ENCODE peak calls at places on chromosomes 5 and 9, in six cellular contexts. T, Q, B, S, A and X are unnamed samples. For H3K27me3, the result is how much of the 10 kb centered on the place peaks cover.

GRCh38 chr5:34930527-34930844 is 1.1 kb downstream of the DNAJC21 start:
- DNase-seq in B (no peak), T (no peak), S (peak), Q (no peak), A (no peak), X (no peak)

GRCh38 chr9:119216891-119217290 is 152.3 kb downstream of the BRINP1 start:
- DNase-seq in T (no peak), A (peak), B (peak), Q (no peak), S (no peak), X (no peak)

GRCh38 chr5:103602465-103602864 is 39.9 kb upstream of the NUDT12 start:
- DNase-seq in S (no peak), B (no peak), Q (no peak), A (no peak), T (no peak), X (no peak)

GRCh38 chr5:135761746-135762145 is 72.7 kb upstream of the SLC25A48 start:
- DNase-seq in B (no peak), S (no peak), A (no peak), T (no peak), Q (peak), X (no peak)

GRCh38 chr9:111163738-111164399 is 125.6 kb upstream of the LPAR1 start:
- DNase-seq in A (peak), B (no peak), Q (no peak), T (no peak), S (no peak), X (no peak)

GRCh38 chr5:108650997-108651396 is 96.7 kb upstream of the FER start:
- DNase-seq in S (peak), Q (no peak), T (no peak), A (no peak), B (no peak), X (no peak)

GRCh38 chr9:5596173-5596572 is 32.7 kb upstream of the RIC1 start:
- DNase-seq in T (no peak), S (no peak), A (no peak), B (no peak), Q (no peak), X (no peak)

GRCh38 chr5:20113031-20113685 is 125.2 kb upstream of the CDH18 start:
- DNase-seq in T (no peak), A (no peak), S (no peak), Q (no peak), B (no peak), X (no peak)

GRCh38 chr9:94950733-94951590 is 224.5 kb downstream of the AOPEP start:
- DNase-seq in A (no peak), T (no peak), Q (no peak), S (no peak), B (no peak), X (peak)

GRCh38 chr9:129626079-129626943 is at the start of gene NTMT1:
- DNase-seq in B (peak), Q (peak), T (peak), A (peak), S (peak), X (peak)

GRCh38 chr9:129333961-129334743 is 156.1 kb upstream of the IER5L start:
- DNase-seq in S (peak), B (peak), Q (peak), T (no peak), A (peak), X (no peak)

GRCh38 chr9:123825337-123825736 is 104.6 kb downstream of the DENND1A start:
- DNase-seq in T (no peak), A (no peak), S (peak), B (no peak), Q (no peak), X (no peak)

DNA sequence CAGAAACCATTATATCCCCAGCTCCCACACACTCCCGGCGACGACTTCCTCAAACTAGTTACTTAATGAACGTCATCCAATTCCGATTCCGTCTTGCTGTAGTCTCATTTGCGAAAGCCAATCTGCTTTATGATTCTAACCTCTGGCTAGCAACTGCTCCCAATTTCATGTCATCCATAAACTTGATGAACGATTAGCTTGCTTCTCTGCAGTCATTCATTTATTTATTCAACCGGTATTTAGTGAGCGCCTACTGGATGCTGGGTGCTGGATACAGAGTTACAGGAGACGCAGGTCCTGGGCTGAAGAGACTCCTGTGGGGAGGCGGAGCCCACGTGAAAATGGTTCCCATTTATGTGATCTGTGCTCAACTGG is 46.2 kb downstream of the TSPAN17 start:
- DNase-seq in A (no peak), T (no peak), Q (no peak), S (no peak), B (no peak), X (no peak)
- H3K27me3 ChIP-seq in A (under half), T (under half), Q (under half), S (half or more), B (under half), X (under half)

DNA sequence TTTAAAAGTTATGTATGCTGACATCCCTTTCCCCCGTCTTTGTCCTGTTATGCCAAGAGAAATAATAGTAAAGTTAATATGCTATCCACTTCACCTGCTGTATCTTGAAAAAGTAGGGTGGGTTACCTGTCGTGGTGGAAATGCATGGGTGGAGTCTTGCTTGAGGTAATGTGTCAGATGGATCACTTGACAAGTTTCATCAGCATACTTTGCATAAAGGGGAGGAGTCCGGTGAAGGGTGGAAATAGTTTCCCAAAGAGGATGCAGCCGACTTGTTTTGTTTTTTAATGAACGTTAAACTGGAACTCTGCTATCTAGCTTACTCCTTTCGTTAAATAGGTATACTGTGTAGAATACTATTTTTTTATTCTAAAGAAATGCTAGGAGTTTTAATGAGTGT is 9.0 kb upstream of the DMRT3 start:
- DNase-seq in B (no peak), Q (no peak), S (no peak), T (no peak), A (no peak), X (no peak)
- H3K27me3 ChIP-seq in B (under half), Q (under half), S (half or more), T (half or more), A (half or more), X (half or more)

GRCh38 chr5:51399636-51399993 is 16.4 kb downstream of the ISL1 start:
- DNase-seq in B (no peak), T (no peak), Q (no peak), S (no peak), A (no peak), X (no peak)
- H3K27me3 ChIP-seq in B (under half), T (under half), Q (under half), S (under half), A (under half), X (under half)

DNA sequence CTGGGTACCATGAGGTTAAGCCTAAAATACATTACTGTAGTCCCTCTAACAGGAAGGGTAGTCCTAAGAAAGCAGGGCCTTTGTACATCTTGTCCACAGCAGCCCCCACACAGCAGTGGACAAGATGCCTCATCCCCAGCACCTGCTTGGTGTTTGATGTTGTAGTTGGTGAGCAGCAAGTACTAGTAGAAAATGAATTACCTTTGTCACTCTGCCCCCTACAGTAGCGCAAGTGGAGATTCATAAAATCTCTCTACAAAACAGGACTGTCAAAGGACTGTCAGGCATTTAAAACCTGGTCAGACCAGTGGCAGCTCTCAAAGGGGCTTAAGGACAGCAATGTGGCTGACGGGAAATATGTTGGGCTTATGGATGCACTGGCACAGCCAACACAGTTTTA is 122.5 kb downstream of the TMEM174 start:
- DNase-seq in B (no peak), Q (no peak), A (no peak), T (no peak), S (no peak), X (no peak)
- H3K27me3 ChIP-seq in B (under half), Q (under half), A (under half), T (under half), S (under half), X (under half)

DNA sequence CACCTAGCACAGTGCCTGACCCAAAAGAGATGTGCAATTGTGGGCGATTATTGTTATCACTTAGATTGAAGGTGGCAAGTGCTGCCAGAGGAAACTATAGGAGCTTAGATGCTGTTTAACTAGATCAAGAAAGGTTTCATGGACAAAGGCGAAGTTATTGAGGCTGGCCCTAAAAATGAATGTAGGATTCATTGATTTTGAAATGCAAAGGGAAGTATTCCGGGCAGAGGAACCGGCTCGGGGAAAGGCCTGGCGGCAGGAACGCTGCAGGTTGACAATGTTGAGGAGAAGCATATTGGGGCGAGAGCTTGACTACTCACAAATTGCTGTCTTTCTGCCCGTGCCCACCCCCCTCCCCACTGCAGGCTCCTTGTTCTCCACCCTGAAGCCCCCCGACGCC is 37.4 kb upstream of the TTC1 start:
- DNase-seq in B (no peak), A (no peak), Q (no peak), T (no peak), S (no peak), X (no peak)
- H3K27me3 ChIP-seq in B (under half), A (under half), Q (under half), T (under half), S (under half), X (under half)

DNA sequence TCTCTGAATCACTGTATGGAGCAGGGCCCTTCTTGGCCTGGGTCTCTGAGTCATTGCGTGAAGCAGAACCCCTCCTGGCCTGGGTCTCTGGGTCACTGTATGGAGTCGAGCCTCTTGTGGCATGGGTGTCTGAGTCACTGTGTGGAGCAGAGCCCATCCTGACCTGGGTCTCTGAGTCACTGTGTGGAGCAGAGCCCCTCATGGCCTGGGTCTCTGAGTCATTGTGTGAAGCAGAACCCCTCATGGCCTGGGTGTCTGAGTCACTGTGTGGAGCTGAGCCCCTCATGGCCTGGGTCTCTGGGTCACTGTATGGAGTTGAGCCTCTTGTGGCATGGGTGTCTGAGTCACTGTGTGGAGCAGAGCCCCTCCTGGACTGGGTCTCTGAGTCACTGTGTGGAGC is 94.0 kb upstream of the RAPGEF1 start:
- DNase-seq in A (no peak), B (no peak), S (peak), Q (no peak), T (no peak), X (no peak)
- H3K27me3 ChIP-seq in A (under half), B (under half), S (under half), Q (under half), T (under half), X (under half)

DNA sequence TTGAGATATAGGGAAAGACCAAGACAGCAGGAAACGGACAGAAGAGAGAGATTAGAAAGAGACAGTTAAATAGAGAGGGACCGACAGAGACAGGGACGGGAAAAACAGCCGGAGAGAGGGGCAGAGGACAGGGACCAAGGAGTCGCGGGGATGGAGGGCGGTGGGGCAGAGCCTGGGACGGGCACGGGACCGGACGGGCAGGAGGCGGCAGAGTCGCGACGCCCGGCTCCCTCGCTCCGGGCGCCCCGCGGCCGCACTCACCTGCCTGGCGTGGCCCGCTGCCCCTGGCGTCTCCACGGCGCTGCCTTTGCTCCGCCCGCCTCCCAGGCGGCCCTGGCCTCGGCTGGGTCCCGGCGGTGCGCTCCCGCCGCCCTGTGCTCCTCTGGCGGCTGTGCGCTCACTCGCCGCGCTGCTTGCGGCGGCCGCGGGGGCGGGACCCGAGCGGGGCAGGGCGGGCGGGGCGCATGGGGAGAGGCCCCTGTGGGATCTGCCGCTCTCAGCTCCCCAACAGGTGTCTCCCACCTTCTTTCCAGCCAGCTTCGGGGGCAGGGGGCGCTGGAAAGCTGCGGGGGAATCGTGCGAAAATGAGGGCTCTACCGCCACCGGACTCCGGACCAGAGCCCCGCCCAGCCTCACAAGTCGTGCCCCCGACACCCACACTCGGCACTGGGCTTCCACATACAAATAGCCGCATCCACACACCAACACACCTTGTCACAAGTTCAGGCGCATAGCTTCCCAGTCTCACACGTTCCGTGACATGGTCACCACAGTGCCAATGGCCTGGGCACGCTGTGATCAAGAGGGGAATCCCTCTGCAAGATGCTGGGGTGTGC is at the start of gene ARID3C:
- DNase-seq in Q (no peak), S (no peak), A (no peak), B (no peak), T (peak), X (peak)
- H3K27me3 ChIP-seq in Q (under half), S (half or more), A (half or more), B (under half), T (under half), X (under half)

GRCh38 chr5:173229966-173230740 is 4.9 kb downstream of the NKX2-5 start:
- DNase-seq in Q (no peak), A (no peak), S (no peak), B (no peak), T (no peak), X (no peak)
- H3K27me3 ChIP-seq in Q (under half), A (half or more), S (half or more), B (under half), T (under half), X (under half)

DNA sequence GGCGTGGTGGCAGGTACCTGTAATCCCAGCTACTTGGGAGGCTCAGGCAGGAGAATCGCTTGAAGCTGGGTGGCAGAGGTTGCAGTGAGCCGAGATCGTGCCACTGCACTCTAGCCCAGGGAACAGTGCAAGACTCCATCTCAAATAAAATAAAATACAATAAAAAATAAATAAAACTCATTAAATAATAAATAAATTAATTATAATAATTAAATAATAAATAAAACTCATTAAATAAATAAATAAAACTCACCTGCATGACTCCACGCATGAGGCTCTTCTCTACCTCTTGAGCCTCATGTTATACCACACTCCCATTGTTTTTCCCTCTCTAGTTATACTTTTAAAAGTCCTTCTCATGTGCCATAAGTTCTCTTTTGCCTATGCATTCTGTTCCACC is 995.4 kb downstream of the MAT2B start:
- DNase-seq in A (no peak), S (no peak), B (no peak), Q (no peak), T (no peak), X (no peak)
- H3K27me3 ChIP-seq in A (under half), S (under half), B (under half), Q (under half), T (under half), X (under half)

GRCh38 chr5:73445708-73446630 is 2.6 kb downstream of the FOXD1 start:
- DNase-seq in Q (no peak), A (no peak), S (no peak), B (no peak), T (no peak), X (no peak)
- H3K27me3 ChIP-seq in Q (under half), A (half or more), S (under half), B (under half), T (half or more), X (half or more)